ENCODE peak calls at places on chromosomes 4 and X, in eight cellular contexts. J is endodermal cell, K is endothelial cell, O is K562, Q is spleen, H is AG04450, P is WTC11, Z is ascending aorta. Y is an unnamed sample.

GRCh38 chr4:23022032-23022431 is 329.3 kb downstream of the GBA3 start:
- DNase-seq in P (no peak), J (peak), H (no peak), O (no peak), Z (no peak), K (no peak), Q (no peak), Y (peak)

GRCh38 chr4:100593933-100594332 is 76.1 kb upstream of the EMCN start:
- DNase-seq in Z (no peak), J (no peak), H (no peak), O (no peak), P (no peak), Q (no peak), K (no peak), Y (no peak)

GRCh38 chr4:4428966-4429875 is 42.3 kb downstream of the NSG1 start:
- DNase-seq in Z (no peak), J (peak), Q (no peak), O (no peak), K (no peak), P (no peak), H (no peak), Y (no peak)

GRCh38 chr4:89438102-89438831 is 130.7 kb upstream of the GPRIN3 start:
- DNase-seq in K (no peak), Q (peak), Z (no peak), O (peak), H (no peak), J (peak), P (peak), Y (no peak)

GRCh38 chrX:71998836-71999509 is 88.3 kb downstream of the NHSL2 start:
- DNase-seq in P (no peak), H (no peak), K (peak), J (peak), Q (no peak), O (peak), Z (no peak), Y (no peak)

GRCh38 chrX:17375361-17375630 is 296 bp downstream of the NHS start:
- DNase-seq in Q (no peak), J (no peak), P (no peak), O (no peak), H (no peak), K (no peak), Z (no peak), Y (no peak)

GRCh38 chrX:71996826-71997225 is 86.2 kb downstream of the NHSL2 start:
- DNase-seq in J (peak), Q (no peak), O (no peak), H (no peak), K (no peak), P (peak), Z (no peak), Y (no peak)

GRCh38 chr4:40577588-40578253 is 51.9 kb downstream of the RBM47 start:
- DNase-seq in J (no peak), P (no peak), Z (no peak), Q (no peak), O (no peak), K (no peak), H (no peak), Y (no peak)

GRCh38 chr4:124121511-124121934 is 591.0 kb downstream of the ANKRD50 start:
- DNase-seq in J (no peak), Q (no peak), O (no peak), Z (no peak), H (no peak), P (no peak), K (no peak), Y (no peak)

GRCh38 chr4:118920247-118920646 is 31.6 kb downstream of the SYNPO2 start:
- DNase-seq in Q (no peak), P (no peak), J (no peak), O (no peak), K (no peak), H (no peak), Z (no peak), Y (no peak)

GRCh38 chr4:56330691-56331090 is 56.6 kb downstream of the AASDH start:
- DNase-seq in P (no peak), Z (no peak), K (no peak), H (no peak), J (no peak), O (no peak), Q (no peak), Y (no peak)

GRCh38 chrX:96407501-96407900 is 277.1 kb upstream of the DIAPH2 start:
- DNase-seq in H (peak), O (no peak), K (no peak), J (no peak), P (no peak), Z (no peak), Q (no peak), Y (peak)

GRCh38 chrX:107659286-107659685 is 31.0 kb downstream of the PRPS1 start:
- DNase-seq in O (no peak), J (no peak), P (no peak), Q (no peak), H (no peak), K (no peak), Z (no peak), Y (no peak)

GRCh38 chrX:125436855-125437254 is 117.2 kb downstream of the TEX13C start:
- DNase-seq in Q (no peak), Z (no peak), J (no peak), H (no peak), K (no peak), P (no peak), O (no peak), Y (no peak)

GRCh38 chr4:163816494-163816893 is 322.0 kb downstream of the TMA16 start:
- DNase-seq in K (no peak), O (no peak), Q (no peak), J (no peak), Z (no peak), P (no peak), H (no peak), Y (no peak)

GRCh38 chrX:53247928-53248327 is 22.9 kb upstream of the KDM5C start:
- DNase-seq in P (no peak), Z (no peak), Q (peak), J (no peak), K (no peak), H (no peak), O (no peak), Y (no peak)

GRCh38 chr4:112933790-112934189 is 115.7 kb upstream of the ANK2 start:
- DNase-seq in J (no peak), K (no peak), H (no peak), Q (no peak), P (no peak), Z (no peak), O (no peak), Y (no peak)

GRCh38 chrX:131724292-131724691 is 180.4 kb downstream of the OR13H1 start:
- DNase-seq in P (no peak), Q (no peak), H (no peak), O (no peak), Z (no peak), K (no peak), J (no peak), Y (no peak)

GRCh38 chrX:131727778-131728177 is 183.9 kb downstream of the OR13H1 start:
- DNase-seq in H (no peak), P (no peak), Z (no peak), Q (no peak), J (no peak), O (no peak), K (no peak), Y (no peak)

GRCh38 chrX:131725001-131725654 is 181.3 kb downstream of the OR13H1 start:
- DNase-seq in Z (no peak), K (no peak), H (no peak), O (no peak), P (no peak), J (no peak), Q (no peak), Y (no peak)

GRCh38 chrX:131728295-131729145 is 184.6 kb downstream of the OR13H1 start:
- DNase-seq in O (no peak), K (no peak), H (no peak), J (no peak), Z (peak), P (peak), Q (peak), Y (peak)

DNA sequence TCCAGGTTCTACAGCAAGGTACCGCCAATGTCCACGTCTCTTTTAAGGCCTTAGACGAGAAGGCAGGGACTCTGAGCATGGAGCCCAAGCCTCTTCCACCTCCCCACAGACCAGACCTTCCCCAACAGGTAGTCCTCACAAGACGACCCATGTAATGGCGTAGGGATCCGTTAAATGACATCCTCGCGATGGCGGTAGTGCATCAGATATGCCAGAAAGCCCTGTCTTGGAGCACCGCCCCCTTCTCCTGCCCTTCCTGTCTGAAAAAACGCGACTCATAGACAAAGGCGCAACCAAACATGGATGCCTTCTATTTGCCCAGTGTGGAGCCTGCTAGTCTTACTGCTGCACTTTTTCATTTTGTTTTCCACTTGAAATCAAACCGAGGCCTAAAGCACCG is 185.4 kb downstream of the OR13H1 start:
- DNase-seq in H (no peak), K (no peak), P (no peak), Q (peak), Z (peak), O (no peak), J (no peak), Y (no peak)
- TF ChIP-seq CTCF in H (no peak), K (no peak), P (no peak), Q (no peak), Z (peak), O (no peak), J (no peak), Y (peak)

DNA sequence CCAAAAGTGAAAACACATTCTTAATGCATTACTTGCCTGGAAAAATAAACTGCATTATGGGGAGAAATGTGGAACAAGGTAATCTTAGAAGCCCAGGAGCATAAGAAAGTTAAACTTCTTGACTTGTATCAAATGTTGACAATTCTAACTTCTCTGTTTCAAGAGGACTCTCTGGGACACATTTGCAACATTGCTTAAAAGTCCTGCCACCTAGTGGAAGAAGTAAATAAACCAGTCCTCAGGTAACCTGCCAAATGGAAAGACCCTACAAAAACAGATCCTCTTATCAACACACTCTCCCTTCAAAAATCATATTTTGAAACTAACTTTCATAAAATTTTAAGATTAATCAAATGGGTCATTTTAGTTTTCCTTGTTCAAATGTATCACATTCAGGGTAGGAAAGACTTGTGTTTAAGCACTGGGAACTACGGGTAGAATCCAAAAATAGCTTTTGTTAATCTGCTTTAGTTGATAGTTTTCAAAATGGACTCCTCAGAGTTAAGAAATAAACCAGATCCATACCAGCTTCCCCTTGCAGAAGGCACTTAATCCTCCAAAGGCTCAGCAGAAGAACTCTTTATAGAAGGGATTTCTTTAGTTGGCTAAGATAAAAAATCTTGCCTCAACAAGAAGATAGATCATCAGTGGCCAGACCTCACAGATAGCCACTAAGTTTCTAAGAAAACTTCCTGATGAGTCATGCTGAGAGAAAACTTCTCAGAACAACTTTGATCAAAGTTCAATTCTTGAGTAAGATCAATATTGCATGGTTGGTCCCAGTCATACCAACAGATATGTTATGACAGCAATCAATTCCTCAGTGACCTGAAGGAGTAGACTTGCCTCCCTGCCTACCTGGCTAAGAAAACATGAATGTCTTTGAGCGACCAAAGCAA is 141.7 kb downstream of the HHIP start:
- DNase-seq in Q (no peak), Z (no peak), P (no peak), J (no peak), O (peak), K (no peak), H (peak), Y (peak)
- TF ChIP-seq CTCF in Q (no peak), Z (peak), P (peak), J (peak), O (peak), K (peak), H (peak), Y (peak)

GRCh38 chr4:186020106-186020792 is 48.7 kb upstream of the TLR3 start:
- DNase-seq in P (no peak), Q (no peak), H (no peak), K (no peak), O (no peak), J (peak), Z (no peak), Y (no peak)

GRCh38 chr4:186020793-186021407 is 48.1 kb upstream of the TLR3 start:
- DNase-seq in Q (no peak), J (peak), Z (no peak), H (no peak), P (no peak), K (no peak), O (no peak), Y (no peak)

GRCh38 chr4:186023975-186024374 is 45.0 kb upstream of the TLR3 start:
- DNase-seq in P (no peak), J (no peak), K (no peak), Z (no peak), Q (no peak), O (no peak), H (no peak), Y (no peak)

GRCh38 chr4:186019264-186019663 is 49.7 kb upstream of the TLR3 start:
- DNase-seq in Z (no peak), J (no peak), K (no peak), Q (no peak), O (no peak), H (no peak), P (no peak), Y (no peak)

DNA sequence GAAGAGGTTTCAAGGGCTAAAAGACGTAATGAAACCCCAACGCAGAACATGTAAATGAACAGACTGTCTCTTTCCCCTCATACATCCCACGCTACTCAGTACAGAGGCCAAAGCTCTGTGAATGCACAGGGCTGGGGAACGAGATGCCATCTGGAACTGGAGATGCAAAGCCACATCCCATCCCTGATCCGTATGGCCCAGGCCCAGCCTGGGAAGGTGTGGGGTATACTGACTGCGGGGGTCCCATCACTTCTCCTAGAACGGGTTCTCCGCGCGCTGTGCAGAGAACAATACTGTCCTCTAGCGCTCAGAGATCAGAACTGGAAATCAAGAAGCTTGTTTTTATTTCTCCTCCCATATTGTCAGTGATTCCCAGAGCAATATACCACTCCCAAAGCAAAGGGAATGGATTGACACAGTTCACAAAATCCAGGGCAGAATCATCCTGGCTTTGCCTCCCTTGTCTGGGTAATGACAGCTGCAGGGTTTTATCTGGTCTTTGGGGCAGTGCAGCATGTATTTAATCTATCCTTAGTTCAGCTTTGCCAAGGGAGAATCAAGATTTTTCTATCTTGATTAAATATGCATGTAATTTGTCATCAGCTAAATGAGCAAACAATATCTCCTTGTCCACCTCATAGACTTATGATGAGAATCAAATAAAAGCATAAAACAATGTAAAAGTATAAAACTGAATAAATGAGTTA is 47.3 kb upstream of the TLR3 start:
- DNase-seq in J (peak), Z (no peak), O (no peak), Q (no peak), P (peak), H (no peak), K (peak), Y (no peak)
- TF ChIP-seq CTCF in J (peak), Z (peak), O (peak), Q (peak), P (peak), H (peak), K (peak), Y (peak)

GRCh38 chr4:150593996-150594395 is 12.0 kb downstream of the MAB21L2 start:
- DNase-seq in K (no peak), P (no peak), J (no peak), H (no peak), Q (no peak), O (no peak), Z (no peak), Y (peak)
- TF ChIP-seq CTCF in K (no peak), P (no peak), J (peak), H (peak), Q (no peak), O (no peak), Z (peak), Y (peak)

GRCh38 chr4:156169011-156169410 is 215.3 kb upstream of the CTSO start:
- DNase-seq in P (peak), H (peak), Z (peak), Q (no peak), O (no peak), J (peak), K (peak), Y (peak)
- TF ChIP-seq CTCF in P (peak), H (peak), Z (peak), Q (no peak), O (no peak), J (peak), K (peak), Y (peak)

GRCh38 chr4:176054942-176055341 is 10.7 kb upstream of the WDR17 start:
- DNase-seq in J (no peak), O (no peak), Q (no peak), P (no peak), H (no peak), K (no peak), Z (no peak), Y (no peak)
- TF ChIP-seq CTCF in J (peak), O (no peak), Q (no peak), P (no peak), H (no peak), K (no peak), Z (no peak), Y (peak)

DNA sequence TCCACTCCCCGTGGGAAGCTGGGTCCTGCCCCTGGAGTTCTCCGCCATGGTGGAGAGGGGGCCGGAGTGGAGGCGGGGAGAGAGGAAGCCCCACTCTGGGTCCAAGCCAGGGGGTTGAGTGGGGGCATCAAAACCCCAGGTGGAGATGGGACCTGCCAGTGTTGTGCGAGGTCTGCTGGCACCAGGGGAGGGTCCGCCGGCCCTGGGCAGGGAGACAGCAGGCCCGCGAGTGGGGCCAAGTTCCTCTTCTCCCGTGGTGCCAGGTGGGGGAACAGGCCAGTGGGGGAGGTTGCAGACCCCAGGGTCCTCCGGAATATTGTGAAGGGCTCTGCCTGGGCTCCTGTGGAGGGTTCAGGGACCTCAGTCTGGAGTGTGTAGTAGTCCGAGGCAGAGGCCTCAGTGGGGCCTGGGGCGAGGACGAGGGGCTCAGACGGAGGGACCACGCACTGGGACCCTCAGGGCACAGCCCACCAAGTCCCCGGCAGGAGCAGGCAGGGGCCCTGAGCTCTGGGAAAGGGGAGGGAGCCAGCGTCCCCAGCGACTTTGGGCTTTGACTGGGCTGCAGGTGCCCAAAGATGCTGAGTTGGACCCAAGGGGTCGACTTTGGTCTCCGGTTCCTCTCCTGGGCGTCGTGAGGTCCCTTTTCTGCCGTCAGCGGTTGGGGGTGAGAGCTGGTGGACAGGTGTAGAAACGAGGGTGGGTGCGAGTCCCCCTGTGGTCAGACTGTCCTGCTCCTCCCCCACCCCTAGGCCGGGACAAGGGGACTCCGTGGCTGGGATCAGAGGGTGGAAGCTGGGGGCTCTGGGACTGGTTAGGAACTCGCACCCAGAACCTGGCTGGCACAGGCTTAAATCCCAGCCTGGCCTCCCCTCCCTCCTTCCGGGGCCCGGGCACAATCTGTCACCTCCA is 43.8 kb upstream of the NKX1-1 start:
- DNase-seq in K (no peak), J (no peak), P (no peak), Z (peak), O (no peak), Q (no peak), H (no peak), Y (no peak)
- TF ChIP-seq CTCF in K (no peak), J (no peak), P (no peak), Z (no peak), O (no peak), Q (no peak), H (no peak), Y (no peak)